ENCODE peak calls at places on chromosomes 1 and 21, in four cellular contexts. Z, E, A and D are unnamed samples.

GRCh38 chr1:207327994-207328393 is 6.5 kb downstream of the CD55 start:
- DNase-seq in Z (no peak), E (no peak), A (no peak), D (no peak)

GRCh38 chr1:14887044-14887443 is 266.5 kb upstream of the TMEM51 start:
- DNase-seq in Z (no peak), E (no peak), A (no peak), D (peak; percentile 86)

GRCh38 chr1:207073906-207074820 is 14.5 kb upstream of the C4BPB start:
- DNase-seq in Z (no peak), E (no peak), A (no peak), D (no peak)

GRCh38 chr21:43361493-43362296 is 65.2 kb downstream of the SIK1 start:
- DNase-seq in Z (peak; percentile 75), E (no peak), A (no peak), D (no peak)

GRCh38 chr1:245380790-245381535 is 226.2 kb downstream of the KIF26B start:
- DNase-seq in Z (peak; percentile 63), E (no peak), A (no peak), D (no peak)

GRCh38 chr1:188584119-188584518 is 1755.4 kb downstream of the PLA2G4A start:
- DNase-seq in Z (no peak), E (no peak), A (no peak), D (no peak)

GRCh38 chr21:28229811-28230210 is 762.9 kb downstream of the LTN1 start:
- DNase-seq in Z (no peak), E (no peak), A (no peak), D (no peak)

GRCh38 chr1:55868026-55868425 is 652.9 kb upstream of the USP24 start:
- DNase-seq in Z (no peak), E (no peak), A (no peak), D (peak; percentile 1)

GRCh38 chr1:196558424-196558823 is 49.8 kb downstream of the KCNT2 start:
- DNase-seq in Z (no peak), E (peak; percentile 13), A (no peak), D (peak; percentile 42)

GRCh38 chr1:147073062-147073432 is 99.2 kb downstream of the PRKAB2 start:
- DNase-seq in Z (no peak), E (no peak), A (no peak), D (no peak)

GRCh38 chr1:236451796-236452373 is 57.8 kb downstream of the EDARADD start:
- DNase-seq in Z (peak; percentile 78), E (no peak), A (peak; percentile 3), D (peak; percentile 37)

GRCh38 chr1:196400478-196401453 is 207.5 kb downstream of the KCNT2 start:
- DNase-seq in Z (no peak), E (no peak), A (no peak), D (no peak)

GRCh38 chr1:97457446-97458089 is 463.3 kb downstream of the DPYD start:
- DNase-seq in Z (no peak), E (no peak), A (no peak), D (peak; percentile 64)

GRCh38 chr21:8992731-8993174 is 1528.6 kb upstream of the TPTE start:
- DNase-seq in Z (no peak), E (no peak), A (no peak), D (no peak)

GRCh38 chr1:183302452-183303324 is 115.5 kb downstream of the NMNAT2 start:
- DNase-seq in Z (no peak), E (no peak), A (no peak), D (no peak)

GRCh38 chr1:107532318-107532717 is 391.5 kb downstream of the NTNG1 start:
- DNase-seq in Z (no peak), E (no peak), A (no peak), D (no peak)

GRCh38 chr21:16353764-16354163 is 624.0 kb downstream of the USP25 start:
- DNase-seq in Z (no peak), E (no peak), A (no peak), D (no peak)

GRCh38 chr1:32991386-32991785 is 26.8 kb upstream of the RNF19B start:
- DNase-seq in Z (no peak), E (no peak), A (no peak), D (no peak)

GRCh38 chr1:113742515-113742914 is 16.8 kb downstream of the PHTF1 start:
- DNase-seq in Z (no peak), E (no peak), A (no peak), D (no peak)

GRCh38 chr1:172483448-172483847 is 39.6 kb upstream of the PIGC start:
- DNase-seq in Z (no peak), E (no peak), A (no peak), D (no peak)

GRCh38 chr1:162977944-162978568 is 91.1 kb upstream of the RGS4 start:
- DNase-seq in Z (no peak), E (no peak), A (no peak), D (peak; percentile 62)

GRCh38 chr1:182415789-182416188 is 15.3 kb upstream of the TEDDM1 start:
- DNase-seq in Z (no peak), E (no peak), A (no peak), D (no peak)

GRCh38 chr1:208369658-208370057 is 125.5 kb upstream of the PLXNA2 start:
- DNase-seq in Z (no peak), E (no peak), A (no peak), D (no peak)

GRCh38 chr1:192159034-192159433 is 772 bp downstream of the RGS18 start:
- DNase-seq in Z (no peak), E (no peak), A (no peak), D (peak; percentile 33)

GRCh38 chr1:13899856-13900255 is 199.9 kb downstream of the PRDM2 start:
- DNase-seq in Z (no peak), E (no peak), A (no peak), D (no peak)

GRCh38 chr1:186605762-186606350 is 74.4 kb downstream of the PTGS2 start:
- DNase-seq in Z (peak; percentile 63), E (peak; percentile 22), A (no peak), D (peak; percentile 90)

GRCh38 chr1:87007323-87007722 is 92.9 kb downstream of the HS2ST1 start:
- DNase-seq in Z (no peak), E (no peak), A (no peak), D (no peak)

GRCh38 chr1:225881081-225882007 is 836 bp downstream of the TMEM63A start:
- DNase-seq in Z (peak; percentile 77), E (peak; percentile 49), A (no peak), D (no peak)

GRCh38 chr1:39635871-39636210 is 3.6 kb downstream of the HEYL start:
- DNase-seq in Z (no peak), E (no peak), A (no peak), D (no peak)

GRCh38 chr21:43355196-43355924 is 71.6 kb downstream of the SIK1 start:
- DNase-seq in Z (no peak), E (no peak), A (no peak), D (peak; percentile 40)

GRCh38 chr1:45205910-45206721 is at the start of gene ZSWIM5:
- DNase-seq in Z (peak; percentile 92), E (peak; percentile 75), A (peak; percentile 32), D (peak; percentile 57)

GRCh38 chr1:113747376-113747775 is 11.9 kb downstream of the PHTF1 start:
- DNase-seq in Z (no peak), E (no peak), A (no peak), D (no peak)

GRCh38 chr1:181128592-181129497 is 40.3 kb downstream of the IER5 start:
- DNase-seq in Z (peak; percentile 87), E (no peak), A (no peak), D (peak; percentile 77)

GRCh38 chr21:25506887-25507286 is 100.4 kb downstream of the MRPL39 start:
- DNase-seq in Z (no peak), E (no peak), A (no peak), D (no peak)

GRCh38 chr1:215606564-215607168 is 39.6 kb downstream of the KCTD3 start:
- DNase-seq in Z (no peak), E (no peak), A (no peak), D (peak; percentile 18)

GRCh38 chr1:200857804-200858203 is 15.0 kb upstream of the GPR25 start:
- DNase-seq in Z (no peak), E (no peak), A (no peak), D (no peak)